ENCODE peak calls at places on chromosomes 13 and 19, in eight cellular contexts. K is left ventricle myocardium inferior, I is lower leg skin, A is mammary epithelial cell, R is cardiac muscle cell, N is ovary, D is foreskin fibroblast, F is heart right ventricle. Y is an unnamed sample.

GRCh38 chr13:21354721-21355120 is 104.4 kb downstream of the ZDHHC20 start:
- DNase-seq in F (no peak), I (no peak), N (no peak), R (no peak), A (no peak), D (no peak), K (no peak), Y (no peak)

GRCh38 chr13:99590519-99591011 is 89.3 kb downstream of the TM9SF2 start:
- DNase-seq in N (no peak), K (no peak), F (no peak), R (peak), A (peak), I (no peak), D (no peak), Y (no peak)

GRCh38 chr13:37168922-37169321 is 63.5 kb upstream of the CSNK1A1L start:
- DNase-seq in I (no peak), N (no peak), A (no peak), D (no peak), F (no peak), R (no peak), K (no peak), Y (no peak)

GRCh38 chr13:99028890-99029289 is 51.0 kb upstream of the DOCK9 start:
- DNase-seq in R (no peak), A (no peak), D (no peak), F (no peak), K (no peak), I (no peak), N (no peak), Y (peak)

GRCh38 chr13:37870895-37871550 is 1.5 kb upstream of the TRPC4 start:
- DNase-seq in A (peak), F (no peak), K (no peak), I (no peak), R (peak), D (peak), N (no peak), Y (no peak)

GRCh38 chr19:54011507-54012211 is 20.2 kb downstream of the CACNG6 start:
- DNase-seq in D (no peak), R (no peak), N (no peak), A (no peak), F (no peak), K (no peak), I (no peak), Y (no peak)

GRCh38 chr19:16470911-16471811 is 609 bp downstream of the EPS15L1 start:
- DNase-seq in K (no peak), A (peak), F (peak), I (peak), N (peak), D (no peak), R (peak), Y (peak)

GRCh38 chr19:3692141-3693029 is 7.9 kb downstream of the PIP5K1C start:
- DNase-seq in F (no peak), I (no peak), D (no peak), K (no peak), N (no peak), A (no peak), R (no peak), Y (no peak)

GRCh38 chr13:99614465-99614885 is 113.2 kb downstream of the TM9SF2 start:
- DNase-seq in F (no peak), N (no peak), D (no peak), R (peak), K (no peak), I (no peak), A (peak), Y (peak)

GRCh38 chr13:110925023-110925608 is 10.2 kb upstream of the ANKRD10 start:
- DNase-seq in A (no peak), D (no peak), K (no peak), I (no peak), R (peak), N (no peak), F (no peak), Y (no peak)

GRCh38 chr13:78258304-78258703 is 339.7 kb upstream of the EDNRB start:
- DNase-seq in F (no peak), I (no peak), D (no peak), R (no peak), A (no peak), N (no peak), K (no peak), Y (no peak)

GRCh38 chr19:11160119-11160768 is 4.7 kb upstream of the SPC24 start:
- DNase-seq in D (no peak), N (no peak), K (no peak), I (no peak), A (no peak), F (no peak), R (peak), Y (no peak)

GRCh38 chr13:108897955-108898354 is 268.5 kb downstream of the MYO16 start:
- DNase-seq in D (no peak), F (no peak), A (no peak), I (no peak), R (no peak), N (no peak), K (no peak), Y (no peak)

GRCh38 chr13:113941571-113942191 is 32.2 kb downstream of the C13orf46 start:
- DNase-seq in I (no peak), D (peak), A (peak), K (peak), F (no peak), R (peak), N (no peak), Y (no peak)

GRCh38 chr13:36795463-36795862 is 23.6 kb upstream of the RFXAP start:
- DNase-seq in N (no peak), D (no peak), R (no peak), F (no peak), A (no peak), I (no peak), K (no peak), Y (no peak)

GRCh38 chr13:33249066-33249465 is 36.5 kb downstream of the STARD13 start:
- DNase-seq in A (peak), F (no peak), N (no peak), K (no peak), D (peak), R (peak), I (no peak), Y (no peak)

GRCh38 chr13:110250258-110250891 is 56.6 kb downstream of the COL4A1 start:
- DNase-seq in D (peak), A (peak), I (peak), K (peak), N (peak), R (peak), F (peak), Y (no peak)

GRCh38 chr19:491146-491741 is 5.0 kb upstream of the MADCAM1 start:
- DNase-seq in I (no peak), N (no peak), D (no peak), F (peak), A (no peak), R (no peak), K (no peak), Y (peak)

GRCh38 chr19:494171-495046 is 1.9 kb upstream of the MADCAM1 start:
- DNase-seq in K (no peak), N (no peak), F (peak), D (no peak), R (no peak), I (no peak), A (no peak), Y (no peak)

GRCh38 chr19:489418-490196 is 6.7 kb upstream of the MADCAM1 start:
- DNase-seq in I (peak), R (peak), N (peak), A (no peak), K (no peak), D (no peak), F (no peak), Y (no peak)

GRCh38 chr19:493391-494170 is 2.7 kb upstream of the MADCAM1 start:
- DNase-seq in A (no peak), F (no peak), R (no peak), I (no peak), K (no peak), D (no peak), N (no peak), Y (no peak)

GRCh38 chr19:492091-492531 is 4.2 kb upstream of the MADCAM1 start:
- DNase-seq in D (no peak), I (no peak), A (no peak), K (no peak), N (no peak), R (no peak), F (no peak), Y (no peak)
- H3K4me3 ChIP-seq in D (no peak), I (no peak), A (no peak), K (no peak), N (no peak), R (no peak), F (no peak), Y (no peak)

GRCh38 chr19:13260883-13261653 is 110.9 kb downstream of the IER2 start:
- DNase-seq in N (no peak), K (no peak), I (no peak), F (no peak), A (peak), D (peak), R (peak), Y (peak)
- TF ChIP-seq CTCF in N (no peak), K (no peak), I (no peak), F (no peak), A (no peak), D (no peak), R (no peak), Y (no peak)

DNA sequence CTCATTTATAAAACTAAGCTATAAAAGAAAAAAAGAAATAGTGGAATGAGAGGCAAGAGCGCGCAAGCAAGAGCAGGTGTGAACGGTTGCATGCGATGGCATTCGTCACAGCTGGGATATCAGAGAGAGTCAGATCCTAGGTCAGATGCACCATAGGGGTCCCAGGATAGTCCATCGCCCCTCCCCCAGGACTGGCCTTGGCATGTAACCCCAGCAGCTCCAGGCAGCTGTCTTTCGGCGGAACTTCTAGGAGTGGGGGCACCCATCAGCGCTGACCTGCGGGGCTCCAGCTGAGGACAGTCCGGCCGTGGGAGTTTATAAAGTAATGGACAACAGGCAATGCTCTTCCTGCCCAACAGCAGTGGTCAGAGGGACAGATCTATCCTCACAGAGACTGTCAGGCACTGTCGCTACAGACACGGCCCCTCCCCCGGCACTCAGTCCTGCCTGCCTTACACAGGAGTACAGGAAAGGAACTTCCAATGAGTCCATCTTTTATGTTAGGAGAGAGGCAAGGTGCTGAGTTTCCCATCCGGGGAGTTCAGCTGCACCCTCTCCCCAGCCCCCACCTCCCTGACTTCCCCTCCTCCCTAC is 1.4 kb downstream of the SIAH3 start:
- DNase-seq in I (no peak), D (no peak), F (no peak), A (no peak), R (no peak), N (no peak), K (no peak), Y (no peak)
- H3K4me3 ChIP-seq in I (no peak), D (no peak), F (no peak), A (no peak), R (peak), N (no peak), K (peak), Y (no peak)

DNA sequence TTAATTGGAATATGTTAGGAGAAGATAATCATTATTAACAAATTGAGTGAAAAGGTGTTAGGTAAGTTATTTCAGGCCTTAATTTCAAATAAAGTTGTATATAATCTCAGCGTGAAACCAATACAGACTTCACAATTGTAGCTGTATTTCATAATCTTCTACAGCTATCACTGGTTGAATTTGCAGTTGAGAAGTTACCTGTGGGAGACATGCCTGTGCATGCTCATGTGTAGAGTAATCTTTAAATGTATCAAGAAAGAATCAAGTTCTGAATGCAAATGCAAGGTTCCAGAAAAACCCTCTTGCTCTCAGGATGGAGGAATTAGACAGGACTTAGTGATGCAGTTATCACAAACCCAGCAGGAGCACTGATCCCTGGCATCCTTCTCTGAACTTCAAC is 938.4 kb upstream of the SLC10A2 start:
- DNase-seq in A (peak), F (no peak), D (no peak), K (no peak), I (no peak), R (no peak), N (no peak), Y (no peak)
- TF ChIP-seq CTCF in A (no peak), F (no peak), D (no peak), K (no peak), I (no peak), R (no peak), N (no peak), Y (no peak)

GRCh38 chr13:24182703-24183081 is 22.2 kb downstream of the SPATA13 start:
- DNase-seq in I (no peak), A (no peak), D (no peak), F (no peak), K (no peak), R (no peak), N (no peak), Y (no peak)
- H3K4me3 ChIP-seq in I (no peak), A (no peak), D (no peak), F (no peak), K (no peak), R (no peak), N (no peak), Y (no peak)

Y was measured in GM12865.